ENCODE peak calls at places on chromosome 5, in eight cellular contexts. Z is breast epithelium; C is lower lobe of right lung; U is thoracic aorta; P is naive thymus-derived CD4-positive, alpha-beta T cell; E is transverse colon; G is stomach; A is cardiac muscle cell. Y is an unnamed sample. For H3K4me1, the result is how much of the 10 kb centered on the place peaks cover.

GRCh38 chr5:7606840-7607453 is 211.0 kb downstream of the ADCY2 start:
- DNase-seq in U (no peak), A (no peak), Z (no peak), P (no peak), C (no peak), G (no peak), E (no peak), Y (no peak)

GRCh38 chr5:23419115-23419514 is 88.3 kb upstream of the PRDM9 start:
- DNase-seq in A (peak), E (no peak), P (no peak), U (no peak), C (no peak), G (no peak), Z (no peak), Y (no peak)

GRCh38 chr5:115374057-115374775 is 77.8 kb upstream of the CCDC112 start:
- DNase-seq in Z (no peak), P (no peak), E (peak), U (no peak), A (no peak), G (no peak), C (no peak), Y (peak)

GRCh38 chr5:177113566-177114424 is 19.8 kb upstream of the NSD1 start:
- DNase-seq in A (peak), Z (peak), E (peak), P (peak), U (no peak), G (peak), C (peak), Y (peak)

GRCh38 chr5:32231929-32232328 is 57.8 kb upstream of the GOLPH3 start:
- DNase-seq in G (no peak), A (no peak), E (no peak), C (no peak), P (no peak), Z (no peak), U (no peak), Y (no peak)

GRCh38 chr5:154757647-154758406 is 2.6 kb downstream of the LARP1 start:
- DNase-seq in C (no peak), A (peak), P (peak), G (no peak), Z (no peak), E (peak), U (no peak), Y (peak)

GRCh38 chr5:16596541-16596940 is 20.3 kb downstream of the RETREG1 start:
- DNase-seq in E (no peak), G (no peak), P (no peak), Z (peak), A (no peak), U (no peak), C (no peak), Y (no peak)

GRCh38 chr5:117741655-117742226 is 1167.1 kb upstream of the SEMA6A start:
- DNase-seq in E (no peak), A (no peak), G (no peak), P (no peak), U (no peak), C (no peak), Z (no peak), Y (no peak)

GRCh38 chr5:32331217-32331926 is 18.6 kb upstream of the MTMR12 start:
- DNase-seq in A (no peak), G (peak), U (no peak), C (no peak), Z (peak), E (peak), P (no peak), Y (no peak)

GRCh38 chr5:116144103-116144502 is 59.3 kb downstream of the COMMD10 start:
- DNase-seq in Z (no peak), U (no peak), E (no peak), C (no peak), A (peak), G (no peak), P (no peak), Y (no peak)

GRCh38 chr5:113230711-113231652 is 203.8 kb downstream of the TSSK1B start:
- DNase-seq in U (no peak), Z (no peak), G (no peak), A (no peak), C (no peak), E (no peak), P (no peak), Y (no peak)

GRCh38 chr5:100518377-100518776 is 16.8 kb upstream of the FAM174A start:
- DNase-seq in U (no peak), A (no peak), G (no peak), Z (no peak), E (no peak), P (no peak), C (no peak), Y (no peak)

GRCh38 chr5:132371603-132371994 is 2.1 kb downstream of the SLC22A5 start:
- DNase-seq in A (no peak), P (no peak), C (no peak), E (no peak), Z (no peak), U (no peak), G (no peak), Y (peak)
- H3K27ac ChIP-seq in A (no peak), P (no peak), C (no peak), E (peak), Z (peak), U (peak), G (peak), Y (no peak)

DNA sequence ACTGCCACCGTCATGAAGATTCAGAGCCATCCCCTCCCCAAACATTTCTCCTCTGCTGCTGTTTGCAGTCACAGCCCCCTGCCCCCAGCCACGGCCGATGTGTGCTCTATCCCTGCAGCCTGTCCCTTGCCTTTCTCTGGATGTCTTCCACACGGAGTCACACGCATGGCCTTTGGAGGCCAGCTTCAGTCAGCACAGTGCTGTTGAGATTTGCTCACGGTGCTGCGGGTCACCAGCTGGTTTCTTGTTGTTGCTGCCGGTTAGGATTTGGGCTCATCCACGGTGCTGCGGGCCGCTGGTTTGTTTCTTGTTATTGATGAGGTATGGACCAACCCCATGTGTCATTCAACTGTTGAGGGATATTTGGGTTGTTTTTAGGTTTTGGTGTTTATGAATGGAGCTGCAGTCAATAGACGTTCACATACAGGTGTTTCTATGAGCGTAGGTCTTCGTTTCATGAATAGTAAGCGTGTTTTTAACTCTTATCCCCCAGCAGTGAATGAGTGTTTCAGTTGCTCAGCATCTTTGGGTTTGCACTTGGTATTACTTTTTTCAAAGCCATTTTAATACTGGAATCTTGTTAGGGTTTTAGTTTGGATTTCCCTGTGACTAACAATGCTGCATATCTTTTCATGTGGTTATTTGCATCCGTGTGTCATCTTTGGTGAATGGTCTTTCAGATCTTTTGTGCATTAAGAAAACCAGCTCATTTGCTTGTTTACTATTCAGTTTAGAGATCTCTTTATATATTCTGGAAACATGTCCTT is 57.6 kb downstream of the AHRR start:
- DNase-seq in G (no peak), E (no peak), A (no peak), C (no peak), U (no peak), Z (peak), P (no peak), Y (no peak)
- H3K4me1 ChIP-seq in G (under half), E (under half), A (under half), C (under half), U (under half), Z (under half), P (under half), Y (under half)

GRCh38 chr5:126389179-126389578 is 34.0 kb upstream of the GRAMD2B start:
- DNase-seq in A (no peak), P (no peak), G (no peak), U (no peak), C (no peak), E (no peak), Z (no peak), Y (peak)

GRCh38 chr5:126386146-126386545 is 37.1 kb upstream of the GRAMD2B start:
- DNase-seq in P (no peak), A (no peak), G (no peak), U (no peak), C (no peak), E (no peak), Z (no peak), Y (no peak)

GRCh38 chr5:126391386-126391785 is 31.8 kb upstream of the GRAMD2B start:
- DNase-seq in E (no peak), G (no peak), A (no peak), U (no peak), C (no peak), P (no peak), Z (no peak), Y (no peak)

GRCh38 chr5:126394211-126394828 is 28.9 kb upstream of the GRAMD2B start:
- DNase-seq in A (no peak), P (no peak), U (no peak), E (no peak), C (no peak), Z (no peak), G (no peak), Y (no peak)

DNA sequence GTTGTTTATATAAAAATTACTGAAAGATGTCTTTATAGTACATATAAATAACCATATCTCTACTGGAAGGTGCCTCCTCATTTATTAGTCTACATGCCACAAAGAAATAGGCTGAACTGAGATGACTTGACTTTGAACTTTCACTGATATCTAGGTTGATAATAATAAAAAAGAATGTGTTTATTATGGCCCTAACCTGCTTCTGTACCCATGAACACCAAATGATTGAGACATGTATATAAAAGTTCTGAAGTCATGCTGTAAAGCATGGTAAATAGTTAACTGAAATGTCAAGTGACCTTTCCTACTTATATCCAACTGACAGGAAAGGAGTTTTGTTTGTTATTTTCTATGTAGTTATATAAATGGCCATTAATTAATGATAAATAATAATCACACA is 33.2 kb upstream of the GRAMD2B start:
- DNase-seq in A (no peak), C (no peak), P (no peak), Z (no peak), U (no peak), G (no peak), E (no peak), Y (peak)
- H3K27ac ChIP-seq in A (no peak), C (no peak), P (no peak), Z (no peak), U (no peak), G (no peak), E (peak), Y (no peak)

GRCh38 chr5:166910995-166911394 is 1380.5 kb upstream of the WWC1 start:
- DNase-seq in G (no peak), C (no peak), P (no peak), Z (no peak), U (no peak), A (no peak), E (no peak), Y (no peak)
- H3K4me1 ChIP-seq in G (under half), C (under half), P (under half), Z (under half), U (under half), A (under half), E (under half), Y (under half)

GRCh38 chr5:107794731-107795130 is 124.0 kb upstream of the EFNA5 start:
- DNase-seq in Z (no peak), A (no peak), C (no peak), E (no peak), U (no peak), P (no peak), G (no peak), Y (no peak)
- H3K27ac ChIP-seq in Z (no peak), A (no peak), C (no peak), E (no peak), U (no peak), P (no peak), G (no peak), Y (no peak)

GRCh38 chr5:151006704-151007334 is 13.6 kb upstream of the GPX3 start:
- DNase-seq in C (peak), Z (no peak), E (no peak), U (no peak), G (peak), A (no peak), P (no peak), Y (no peak)

GRCh38 chr5:151008124-151008491 is 12.3 kb upstream of the GPX3 start:
- DNase-seq in Z (no peak), G (no peak), U (no peak), A (no peak), P (no peak), C (no peak), E (no peak), Y (no peak)

GRCh38 chr5:151008906-151009305 is 11.5 kb upstream of the GPX3 start:
- DNase-seq in G (no peak), C (no peak), Z (no peak), U (no peak), P (no peak), A (no peak), E (no peak), Y (no peak)

GRCh38 chr5:151005975-151006576 is 14.3 kb upstream of the GPX3 start:
- DNase-seq in G (peak), P (no peak), Z (peak), C (peak), A (peak), U (no peak), E (peak), Y (no peak)

GRCh38 chr5:151007430-151008123 is 12.8 kb upstream of the GPX3 start:
- DNase-seq in A (no peak), Z (no peak), E (no peak), C (no peak), P (no peak), U (no peak), G (no peak), Y (no peak)
- H3K4me1 ChIP-seq in A (under half), Z (under half), E (half or more), C (half or more), P (under half), U (under half), G (under half), Y (under half)

GRCh38 chr5:78007232-78007631 is 231.1 kb upstream of the TBCA start:
- DNase-seq in G (no peak), U (no peak), E (no peak), C (no peak), Z (no peak), A (no peak), P (no peak), Y (no peak)
- H3K27ac ChIP-seq in G (no peak), U (no peak), E (no peak), C (no peak), Z (no peak), A (no peak), P (no peak), Y (no peak)

GRCh38 chr5:62376064-62376463 is 27.6 kb downstream of the DIMT1 start:
- DNase-seq in C (no peak), A (peak), E (no peak), G (no peak), P (no peak), Z (no peak), U (no peak), Y (peak)

GRCh38 chr5:62372600-62372999 is 31.1 kb downstream of the DIMT1 start:
- DNase-seq in Z (no peak), A (no peak), G (no peak), P (no peak), C (no peak), E (no peak), U (no peak), Y (no peak)

GRCh38 chr5:62373382-62373781 is 30.3 kb downstream of the DIMT1 start:
- DNase-seq in A (no peak), U (no peak), Z (no peak), P (no peak), G (no peak), E (no peak), C (no peak), Y (no peak)

GRCh38 chr5:62374090-62374489 is 29.6 kb downstream of the DIMT1 start:
- DNase-seq in G (no peak), E (no peak), P (no peak), A (no peak), U (no peak), Z (no peak), C (no peak), Y (no peak)

GRCh38 chr5:62375627-62376026 is 28.1 kb downstream of the DIMT1 start:
- DNase-seq in U (no peak), Z (no peak), C (no peak), P (no peak), G (no peak), A (no peak), E (no peak), Y (no peak)
- H3K4me1 ChIP-seq in U (under half), Z (under half), C (under half), P (under half), G (under half), A (under half), E (under half), Y (under half)

DNA sequence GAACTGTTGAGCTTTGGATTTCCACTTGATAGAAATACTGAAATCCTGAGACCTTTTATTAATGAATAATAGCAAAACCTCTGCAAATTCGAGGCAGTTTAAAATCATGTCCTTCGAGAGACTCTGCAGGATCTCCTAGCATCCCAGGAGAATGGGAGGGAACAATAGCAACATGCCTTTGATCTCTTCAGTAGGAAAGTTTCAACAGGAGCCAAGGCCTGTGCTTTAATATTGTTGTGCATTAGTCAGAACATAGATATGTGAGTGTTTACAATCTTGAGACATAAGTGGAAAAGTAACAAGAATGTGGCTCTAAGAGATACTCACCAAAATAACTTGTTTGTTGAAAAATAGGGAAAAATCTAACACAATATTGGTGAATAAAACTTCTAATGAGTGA is 83.3 kb upstream of the LHFPL2 start:
- DNase-seq in Z (no peak), G (no peak), E (no peak), C (no peak), P (no peak), U (no peak), A (peak), Y (no peak)
- H3K27ac ChIP-seq in Z (no peak), G (no peak), E (no peak), C (no peak), P (no peak), U (no peak), A (no peak), Y (no peak)

DNA sequence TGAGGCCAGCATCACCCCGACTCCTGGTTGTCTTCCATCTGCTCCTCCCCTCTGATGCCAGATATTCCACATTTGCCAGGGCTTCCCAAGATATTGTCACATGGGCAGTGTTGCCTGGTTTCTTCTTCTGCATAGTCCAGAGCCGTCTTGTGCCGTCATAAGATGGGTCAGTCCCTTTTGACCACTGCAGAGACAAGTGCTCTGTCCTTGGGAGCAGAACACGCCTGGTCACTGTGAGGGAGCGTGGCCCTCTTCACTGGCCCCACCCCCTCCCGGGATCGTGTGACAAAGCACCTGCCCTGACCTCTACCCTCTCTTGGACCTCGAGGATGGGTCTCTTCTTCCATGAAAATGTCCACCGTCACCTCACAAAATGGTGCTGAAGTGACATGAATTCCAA is 41.6 kb downstream of the UBE2QL1 start:
- DNase-seq in Z (no peak), G (no peak), U (no peak), C (no peak), P (no peak), E (no peak), A (no peak), Y (no peak)
- H3K4me1 ChIP-seq in Z (under half), G (under half), U (under half), C (under half), P (under half), E (under half), A (under half), Y (under half)